ENCODE peak calls at places on chromosomes 5 and 9, in seven cellular contexts. One of them, this sample, is unnamed. For H3K27me3, the result is how much of the 10 kb centered on the place peaks cover.

GRCh38 chr5:109688647-109688998 is 1.1 kb upstream of the MAN2A1 start:
- DNase-seq in H1: peak
- DNase-seq in transverse colon: peak
- DNase-seq in HepG2: peak
- DNase-seq in tibial nerve: peak
- DNase-seq in ovary: no peak
- DNase-seq in sigmoid colon: no peak
- DNase-seq in this sample: no peak

GRCh38 chr5:133794066-133794465 is 174.4 kb downstream of the C5orf15 start:
- DNase-seq in H1: no peak
- DNase-seq in transverse colon: no peak
- DNase-seq in HepG2: no peak
- DNase-seq in tibial nerve: no peak
- DNase-seq in ovary: no peak
- DNase-seq in sigmoid colon: no peak
- DNase-seq in this sample: no peak

GRCh38 chr5:140018920-140019644 is 24.0 kb downstream of the NRG2 start:
- DNase-seq in H1: no peak
- DNase-seq in transverse colon: no peak
- DNase-seq in HepG2: no peak
- DNase-seq in tibial nerve: no peak
- DNase-seq in ovary: no peak
- DNase-seq in sigmoid colon: no peak
- DNase-seq in this sample: no peak

GRCh38 chr9:72592501-72593403 is 71.3 kb downstream of the TMC1 start:
- DNase-seq in H1: peak
- DNase-seq in transverse colon: no peak
- DNase-seq in HepG2: peak
- DNase-seq in tibial nerve: peak
- DNase-seq in ovary: no peak
- DNase-seq in sigmoid colon: no peak
- DNase-seq in this sample: no peak

GRCh38 chr9:108113579-108113978 is 624.0 kb upstream of the KLF4 start:
- DNase-seq in H1: no peak
- DNase-seq in transverse colon: no peak
- DNase-seq in HepG2: no peak
- DNase-seq in tibial nerve: no peak
- DNase-seq in ovary: no peak
- DNase-seq in sigmoid colon: no peak
- DNase-seq in this sample: no peak

GRCh38 chr5:118968925-118969375 is 19.4 kb downstream of the DTWD2 start:
- DNase-seq in H1: no peak
- DNase-seq in transverse colon: no peak
- DNase-seq in HepG2: peak
- DNase-seq in tibial nerve: no peak
- DNase-seq in ovary: no peak
- DNase-seq in sigmoid colon: no peak
- DNase-seq in this sample: no peak

GRCh38 chr9:19028835-19029451 is 4.1 kb downstream of the SAXO1 start:
- DNase-seq in H1: no peak
- DNase-seq in transverse colon: peak
- DNase-seq in HepG2: peak
- DNase-seq in tibial nerve: peak
- DNase-seq in ovary: no peak
- DNase-seq in sigmoid colon: no peak
- DNase-seq in this sample: no peak

GRCh38 chr9:84988621-84989020 is 319.1 kb downstream of the NTRK2 start:
- DNase-seq in H1: no peak
- DNase-seq in transverse colon: no peak
- DNase-seq in HepG2: no peak
- DNase-seq in tibial nerve: no peak
- DNase-seq in ovary: no peak
- DNase-seq in sigmoid colon: no peak
- DNase-seq in this sample: no peak

GRCh38 chr9:122338536-122338935 is 32.3 kb upstream of the PTGS1 start:
- DNase-seq in H1: no peak
- DNase-seq in transverse colon: no peak
- DNase-seq in HepG2: no peak
- DNase-seq in tibial nerve: no peak
- DNase-seq in ovary: no peak
- DNase-seq in sigmoid colon: no peak
- DNase-seq in this sample: no peak

GRCh38 chr9:35406183-35406959 is 83.5 kb upstream of the RUSC2 start:
- DNase-seq in H1: peak
- DNase-seq in transverse colon: peak
- DNase-seq in HepG2: no peak
- DNase-seq in tibial nerve: no peak
- DNase-seq in ovary: peak
- DNase-seq in sigmoid colon: no peak
- DNase-seq in this sample: no peak

DNA sequence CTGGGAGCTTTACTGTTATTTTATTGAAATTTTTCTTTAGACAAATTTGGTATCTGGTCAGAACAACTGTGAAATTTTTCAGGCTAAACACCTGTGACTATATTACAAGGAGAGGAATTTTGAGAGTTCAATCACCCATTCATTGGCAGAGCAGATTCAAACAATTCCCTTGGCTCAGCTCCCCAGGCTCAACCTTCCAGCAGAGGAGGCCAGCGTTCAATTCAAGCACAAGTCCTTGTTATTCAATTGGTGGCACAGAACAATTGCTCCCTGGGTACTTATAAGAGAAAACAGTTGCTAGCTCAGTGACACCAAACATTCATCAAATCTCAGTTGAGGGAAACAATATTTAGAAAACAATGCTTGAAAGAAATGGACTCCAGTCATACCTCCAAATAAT is 83.3 kb downstream of the SUSD1 start:
- DNase-seq in H1: no peak
- DNase-seq in transverse colon: no peak
- DNase-seq in HepG2: no peak
- DNase-seq in tibial nerve: no peak
- DNase-seq in ovary: no peak
- DNase-seq in sigmoid colon: no peak
- DNase-seq in this sample: peak
- TF ChIP-seq CTCF in H1: peak
- TF ChIP-seq CTCF in transverse colon: no peak
- TF ChIP-seq CTCF in HepG2: peak
- TF ChIP-seq CTCF in tibial nerve: no peak
- TF ChIP-seq CTCF in ovary: no peak
- TF ChIP-seq CTCF in sigmoid colon: no peak
- TF ChIP-seq CTCF in this sample: peak

GRCh38 chr5:10307206-10308148 is at the start of gene CMBL:
- DNase-seq in H1: peak
- DNase-seq in transverse colon: peak
- DNase-seq in HepG2: peak
- DNase-seq in tibial nerve: no peak
- DNase-seq in ovary: peak
- DNase-seq in sigmoid colon: peak
- DNase-seq in this sample: no peak
- TF ChIP-seq EP300 in H1: no peak
- TF ChIP-seq EP300 in transverse colon: no peak
- TF ChIP-seq EP300 in HepG2: no peak
- TF ChIP-seq EP300 in tibial nerve: no peak
- TF ChIP-seq EP300 in ovary: no peak
- TF ChIP-seq EP300 in sigmoid colon: no peak
- TF ChIP-seq EP300 in this sample: no peak

DNA sequence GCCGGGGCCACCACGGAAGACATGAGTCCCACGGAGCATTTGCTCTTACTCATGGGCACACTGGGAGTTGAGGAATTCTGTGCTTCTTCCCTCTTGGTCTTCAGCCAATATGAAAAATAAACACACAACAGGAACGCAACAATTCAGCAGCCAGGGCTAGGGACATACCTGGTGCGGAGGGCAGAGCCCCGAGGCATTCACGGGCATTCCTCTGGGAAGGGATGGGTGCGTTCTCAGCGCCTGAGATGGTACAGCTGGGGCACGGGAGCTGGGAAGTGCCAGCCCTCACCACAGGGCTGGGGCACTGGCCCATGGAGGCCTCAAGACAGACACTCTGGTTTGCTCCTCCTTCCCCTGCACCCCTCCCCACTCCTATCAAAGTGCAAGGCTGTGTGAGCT is 2.1 kb downstream of the SLC6A3 start:
- DNase-seq in H1: no peak
- DNase-seq in transverse colon: no peak
- DNase-seq in HepG2: no peak
- DNase-seq in tibial nerve: no peak
- DNase-seq in ovary: no peak
- DNase-seq in sigmoid colon: no peak
- DNase-seq in this sample: no peak
- H3K27me3 ChIP-seq in H1: half or more
- H3K27me3 ChIP-seq in transverse colon: half or more
- H3K27me3 ChIP-seq in HepG2: half or more
- H3K27me3 ChIP-seq in tibial nerve: under half
- H3K27me3 ChIP-seq in ovary: under half
- H3K27me3 ChIP-seq in sigmoid colon: half or more
- H3K27me3 ChIP-seq in this sample: under half

GRCh38 chr5:113044776-113045175 is 68.2 kb downstream of the DCP2 start:
- DNase-seq in H1: no peak
- DNase-seq in transverse colon: no peak
- DNase-seq in HepG2: no peak
- DNase-seq in tibial nerve: no peak
- DNase-seq in ovary: no peak
- DNase-seq in sigmoid colon: no peak
- DNase-seq in this sample: no peak

GRCh38 chr5:113047234-113047633 is 70.6 kb downstream of the DCP2 start:
- DNase-seq in H1: no peak
- DNase-seq in transverse colon: no peak
- DNase-seq in HepG2: no peak
- DNase-seq in tibial nerve: no peak
- DNase-seq in ovary: peak
- DNase-seq in sigmoid colon: no peak
- DNase-seq in this sample: no peak

GRCh38 chr5:113040672-113041071 is 64.1 kb downstream of the DCP2 start:
- DNase-seq in H1: peak
- DNase-seq in transverse colon: no peak
- DNase-seq in HepG2: no peak
- DNase-seq in tibial nerve: no peak
- DNase-seq in ovary: no peak
- DNase-seq in sigmoid colon: no peak
- DNase-seq in this sample: no peak

GRCh38 chr5:113042491-113043243 is 66.1 kb downstream of the DCP2 start:
- DNase-seq in H1: no peak
- DNase-seq in transverse colon: no peak
- DNase-seq in HepG2: no peak
- DNase-seq in tibial nerve: no peak
- DNase-seq in ovary: no peak
- DNase-seq in sigmoid colon: no peak
- DNase-seq in this sample: no peak

DNA sequence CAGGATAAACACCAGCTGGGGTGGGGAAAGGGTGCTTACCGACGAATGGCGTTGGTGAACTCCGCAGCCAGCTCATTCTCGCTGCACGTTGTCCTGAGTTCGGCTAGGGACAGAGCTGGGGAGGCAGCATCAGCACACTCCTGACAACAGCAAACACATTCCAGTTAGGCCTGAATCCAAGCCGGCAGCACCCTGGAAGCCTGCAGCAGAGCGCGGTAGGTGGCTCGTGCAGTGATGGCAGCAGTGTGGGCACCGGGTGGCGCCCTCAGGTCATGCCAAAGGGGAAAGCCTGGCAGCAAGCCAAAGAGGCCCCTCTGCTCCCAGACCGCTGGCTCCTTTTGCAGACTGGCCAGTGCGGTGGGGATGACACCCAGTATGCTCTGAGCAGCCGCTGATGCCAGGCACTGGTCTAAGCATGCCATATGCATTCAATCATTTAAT is 66.9 kb downstream of the DCP2 start:
- DNase-seq in H1: peak
- DNase-seq in transverse colon: no peak
- DNase-seq in HepG2: peak
- DNase-seq in tibial nerve: no peak
- DNase-seq in ovary: peak
- DNase-seq in sigmoid colon: no peak
- DNase-seq in this sample: no peak
- TF ChIP-seq CTCF in H1: peak
- TF ChIP-seq CTCF in transverse colon: peak
- TF ChIP-seq CTCF in HepG2: peak
- TF ChIP-seq CTCF in tibial nerve: no peak
- TF ChIP-seq CTCF in ovary: no peak
- TF ChIP-seq CTCF in sigmoid colon: peak
- TF ChIP-seq CTCF in this sample: no peak

GRCh38 chr9:104968025-104968982 is 40.3 kb upstream of the ABCA1 start:
- DNase-seq in H1: peak
- DNase-seq in transverse colon: peak
- DNase-seq in HepG2: peak
- DNase-seq in tibial nerve: peak
- DNase-seq in ovary: peak
- DNase-seq in sigmoid colon: peak
- DNase-seq in this sample: peak
- TF ChIP-seq EP300 in H1: peak
- TF ChIP-seq EP300 in transverse colon: no peak
- TF ChIP-seq EP300 in HepG2: no peak
- TF ChIP-seq EP300 in tibial nerve: no peak
- TF ChIP-seq EP300 in ovary: no peak
- TF ChIP-seq EP300 in sigmoid colon: no peak
- TF ChIP-seq EP300 in this sample: peak

GRCh38 chr9:124088476-124088837 is 76.9 kb downstream of the LHX2 start:
- DNase-seq in H1: no peak
- DNase-seq in transverse colon: no peak
- DNase-seq in HepG2: no peak
- DNase-seq in tibial nerve: no peak
- DNase-seq in ovary: peak
- DNase-seq in sigmoid colon: no peak
- DNase-seq in this sample: no peak
- H3K27me3 ChIP-seq in H1: under half
- H3K27me3 ChIP-seq in transverse colon: under half
- H3K27me3 ChIP-seq in HepG2: under half
- H3K27me3 ChIP-seq in tibial nerve: under half
- H3K27me3 ChIP-seq in ovary: under half
- H3K27me3 ChIP-seq in sigmoid colon: under half
- H3K27me3 ChIP-seq in this sample: under half

DNA sequence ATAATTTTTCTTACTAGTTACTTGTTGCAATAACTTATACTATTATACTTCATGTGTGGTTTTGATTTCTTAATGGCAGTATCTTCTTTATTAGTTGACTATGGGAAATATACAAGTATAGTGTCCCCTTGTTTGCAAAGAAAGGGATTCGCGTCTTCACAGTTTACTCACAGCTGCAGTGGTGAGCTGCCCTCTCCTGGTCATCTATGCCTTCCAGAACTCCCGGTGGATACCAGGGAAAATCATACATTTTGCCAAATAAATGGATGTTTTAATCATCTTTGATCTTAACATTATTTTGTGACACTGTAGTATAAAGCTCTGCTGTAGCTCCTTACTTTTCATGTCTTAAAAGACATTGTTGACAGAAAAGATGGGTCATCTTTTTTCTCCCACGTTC is 142.0 kb downstream of the ZCCHC7 start:
- DNase-seq in H1: no peak
- DNase-seq in transverse colon: no peak
- DNase-seq in HepG2: no peak
- DNase-seq in tibial nerve: no peak
- DNase-seq in ovary: no peak
- DNase-seq in sigmoid colon: no peak
- DNase-seq in this sample: no peak
- TF ChIP-seq CTCF in H1: peak
- TF ChIP-seq CTCF in transverse colon: peak
- TF ChIP-seq CTCF in HepG2: peak
- TF ChIP-seq CTCF in tibial nerve: no peak
- TF ChIP-seq CTCF in ovary: no peak
- TF ChIP-seq CTCF in sigmoid colon: peak
- TF ChIP-seq CTCF in this sample: no peak

GRCh38 chr5:31366941-31367340 is 165.0 kb downstream of the DROSHA start:
- DNase-seq in H1: no peak
- DNase-seq in transverse colon: no peak
- DNase-seq in HepG2: no peak
- DNase-seq in tibial nerve: no peak
- DNase-seq in ovary: no peak
- DNase-seq in sigmoid colon: no peak
- DNase-seq in this sample: no peak
- TF ChIP-seq EP300 in H1: no peak
- TF ChIP-seq EP300 in transverse colon: no peak
- TF ChIP-seq EP300 in HepG2: no peak
- TF ChIP-seq EP300 in tibial nerve: no peak
- TF ChIP-seq EP300 in ovary: no peak
- TF ChIP-seq EP300 in sigmoid colon: no peak
- TF ChIP-seq EP300 in this sample: no peak

GRCh38 chr5:1670342-1670741 is 129.3 kb downstream of the MRPL36 start:
- DNase-seq in H1: no peak
- DNase-seq in transverse colon: no peak
- DNase-seq in HepG2: no peak
- DNase-seq in tibial nerve: no peak
- DNase-seq in ovary: no peak
- DNase-seq in sigmoid colon: no peak
- DNase-seq in this sample: peak
- H3K27me3 ChIP-seq in H1: under half
- H3K27me3 ChIP-seq in transverse colon: half or more
- H3K27me3 ChIP-seq in HepG2: half or more
- H3K27me3 ChIP-seq in tibial nerve: under half
- H3K27me3 ChIP-seq in ovary: under half
- H3K27me3 ChIP-seq in sigmoid colon: under half
- H3K27me3 ChIP-seq in this sample: under half